ENCODE peak calls at places on chromosomes 16 and 17, in four cellular contexts. A is BJ; K is HEK293T; Q is CD4-positive, alpha-beta T cell. P is an unnamed sample.

GRCh38 chr16:54926166-54926838 is 4.4 kb upstream of the IRX5 start:
- DNase-seq in A (no peak), K (no peak), Q (no peak), P (no peak)

GRCh38 chr16:51465026-51465425 is 314.0 kb upstream of the SALL1 start:
- DNase-seq in A (peak; percentile 35), K (no peak), Q (no peak), P (no peak)

GRCh38 chr16:89031715-89032659 is 55.0 kb upstream of the CBFA2T3 start:
- DNase-seq in A (no peak), K (no peak), Q (peak; percentile 68), P (no peak)

GRCh38 chr16:84022641-84023040 is 20.0 kb downstream of the SLC38A8 start:
- DNase-seq in A (no peak), K (no peak), Q (no peak), P (no peak)

GRCh38 chr16:11258553-11259287 is 2.7 kb upstream of the SOCS1 start:
- DNase-seq in A (no peak), K (no peak), Q (peak; percentile 26), P (peak; percentile 24)

GRCh38 chr16:84741351-84741791 is 41.6 kb downstream of the USP10 start:
- DNase-seq in A (no peak), K (no peak), Q (no peak), P (peak; percentile 32)

GRCh38 chr16:50593410-50594139 is 45.4 kb downstream of the NKD1 start:
- DNase-seq in A (no peak), K (peak; percentile 29), Q (no peak), P (peak; percentile 24)

GRCh38 chr16:84919751-84920150 is 91.6 kb downstream of the ZDHHC7 start:
- DNase-seq in A (no peak), K (no peak), Q (no peak), P (no peak)

GRCh38 chr17:42154514-42154883 is 290 bp downstream of the RAB5C start:
- DNase-seq in A (no peak), K (no peak), Q (no peak), P (no peak)

GRCh38 chr17:7445011-7445927 is at the start of gene CHRNB1:
- DNase-seq in A (no peak), K (peak; percentile 40), Q (no peak), P (peak; percentile 58)

GRCh38 chr17:50866950-50867855 is 1.0 kb upstream of the TOB1 start:
- DNase-seq in A (peak; percentile 83), K (peak; percentile 89), Q (peak; percentile 83), P (peak; percentile 98)

GRCh38 chr17:44331249-44331760 is 6.7 kb upstream of the SLC25A39 start:
- DNase-seq in A (peak; percentile 24), K (peak; percentile 72), Q (peak; percentile 55), P (peak; percentile 87)

GRCh38 chr16:88618956-88619667 is 19.3 kb upstream of the IL17C start:
- DNase-seq in A (no peak), K (no peak), Q (no peak), P (no peak)

GRCh38 chr16:80788016-80788415 is 16.4 kb downstream of the CDYL2 start:
- DNase-seq in A (peak; percentile 24), K (no peak), Q (no peak), P (no peak)

GRCh38 chr17:42067371-42068180 is 17.2 kb upstream of the C17orf113 start:
- DNase-seq in A (no peak), K (peak; percentile 80), Q (peak; percentile 59), P (peak; percentile 74)

GRCh38 chr17:77473615-77474226 is 333.0 kb downstream of the SEC14L1 start:
- DNase-seq in A (no peak), K (no peak), Q (no peak), P (no peak)

P was measured in SK-MEL-5.